ENCODE peak calls at places on chromosomes 6 and 20, in four cellular contexts. L, W, F and B are unnamed samples.

GRCh38 chr6:160051390-160051789 is 70.2 kb upstream of the SLC22A1 start:
- DNase-seq in L (no peak), W (no peak), F (no peak), B (no peak)

GRCh38 chr20:24132246-24132645 is 143.7 kb upstream of the GGTLC1 start:
- DNase-seq in L (no peak), W (no peak), F (no peak), B (no peak)

GRCh38 chr20:63152322-63153253 is 63.3 kb downstream of the YTHDF1 start:
- DNase-seq in L (no peak), W (no peak), F (no peak), B (no peak)

GRCh38 chr6:98834060-98835031 is at the start of gene POU3F2:
- DNase-seq in L (peak; percentile 53), W (peak; percentile 81), F (peak; percentile 53), B (peak; percentile 61)

GRCh38 chr20:57620999-57621398 is 773 bp upstream of the ZBP1 start:
- DNase-seq in L (no peak), W (no peak), F (no peak), B (no peak)

GRCh38 chr6:143136647-143137046 is 76.0 kb downstream of the AIG1 start:
- DNase-seq in L (no peak), W (no peak), F (no peak), B (peak; percentile 2)

GRCh38 chr20:37821691-37822655 is 81.0 kb upstream of the VSTM2L start:
- DNase-seq in L (no peak), W (peak; percentile 81), F (peak; percentile 64), B (peak; percentile 50)

GRCh38 chr6:25132934-25133333 is 146.2 kb upstream of the CARMIL1 start:
- DNase-seq in L (no peak), W (no peak), F (no peak), B (no peak)

GRCh38 chr6:10383312-10384063 is 31.4 kb downstream of the TFAP2A start:
- DNase-seq in L (no peak), W (no peak), F (no peak), B (no peak)

GRCh38 chr20:22796465-22797077 is 212.2 kb upstream of the FOXA2 start:
- DNase-seq in L (no peak), W (no peak), F (no peak), B (peak; percentile 64)

GRCh38 chr20:2480381-2480780 is 9.8 kb upstream of the SNRPB start:
- DNase-seq in L (no peak), W (no peak), F (no peak), B (no peak)

GRCh38 chr6:148723484-148723883 is 23.3 kb upstream of the UST start:
- DNase-seq in L (no peak), W (no peak), F (peak; percentile 99), B (peak; percentile 97)

GRCh38 chr20:49287555-49288249 is 9.8 kb upstream of the ZNFX1 start:
- DNase-seq in L (no peak), W (no peak), F (peak; percentile 78), B (peak; percentile 73)

GRCh38 chr6:80489911-80490635 is 383.6 kb downstream of the BCKDHB start:
- DNase-seq in L (no peak), W (no peak), F (no peak), B (no peak)

GRCh38 chr20:11807070-11807741 is 110.5 kb upstream of the BTBD3 start:
- DNase-seq in L (no peak), W (peak; percentile 66), F (peak; percentile 93), B (peak; percentile 86)

GRCh38 chr20:13934992-13935894 is 55.2 kb downstream of the SEL1L2 start:
- DNase-seq in L (no peak), W (no peak), F (no peak), B (no peak)